ENCODE peak calls at places on chromosomes 12 and 14, in four cellular contexts. N is right atrium auricular region; V is GM10248; E is stimulated activated CD4-positive, alpha-beta T cell treated with anti-CD3 and anti-CD28 coated beads, TNF-alpha, amount 100 ng/mL, for 1 hour. J is an unnamed sample.

GRCh38 chr12:75452675-75453330 is 27.8 kb upstream of the GLIPR1 start:
- DNase-seq in E (no peak), N (no peak), V (no peak), J (no peak)

GRCh38 chr12:51391047-51391837 is at the start of gene GALNT6:
- DNase-seq in N (no peak), V (peak), E (peak), J (peak)

GRCh38 chr12:53173085-53173715 is 7.3 kb upstream of the ZNF740 start:
- DNase-seq in V (no peak), N (no peak), E (no peak), J (no peak)

GRCh38 chr12:80033457-80033856 is 65.9 kb upstream of the OTOGL start:
- DNase-seq in E (no peak), N (no peak), V (no peak), J (no peak)

GRCh38 chr14:20757963-20758362 is 10.2 kb upstream of the EDDM3B start:
- DNase-seq in E (no peak), V (peak), N (no peak), J (no peak)

GRCh38 chr12:110115675-110116074 is 8.5 kb upstream of the IFT81 start:
- DNase-seq in E (no peak), N (no peak), V (no peak), J (no peak)

GRCh38 chr14:54350196-54350595 is 46.6 kb upstream of the CDKN3 start:
- DNase-seq in V (no peak), N (no peak), E (no peak), J (no peak)

GRCh38 chr12:1769809-1770494 is 50.4 kb upstream of the LRTM2 start:
- DNase-seq in N (no peak), E (no peak), V (no peak), J (no peak)

GRCh38 chr12:19410211-19410610 is 29.1 kb upstream of the AEBP2 start:
- DNase-seq in V (no peak), N (no peak), E (no peak), J (no peak)

GRCh38 chr12:45292486-45293195 is 76.7 kb downstream of the ANO6 start:
- DNase-seq in N (no peak), E (no peak), V (no peak), J (no peak)

GRCh38 chr14:105528197-105528858 is 1.9 kb downstream of the TMEM121 start:
- DNase-seq in E (peak), V (peak), N (peak), J (peak)

GRCh38 chr14:95518045-95518751 is 1.7 kb upstream of the SYNE3 start:
- DNase-seq in N (no peak), V (no peak), E (no peak), J (no peak)

J was measured in activated T-helper 1 cell treated with anti-CD3 and anti-CD28 coated beads, Interleukin-2, amount 50 U/mL, for 16 hours.